ENCODE peak calls at places on chromosome 2, in five cellular contexts. P, J, W, I and S are unnamed samples.

GRCh38 chr2:170716851-170717598 is 1.9 kb downstream of the SP5 start:
- DNase-seq in I (peak), W (no peak), P (no peak), J (peak), S (no peak)

GRCh38 chr2:60148717-60149116 is 404.7 kb downstream of the BCL11A start:
- DNase-seq in I (no peak), J (no peak), P (no peak), W (no peak), S (no peak)

GRCh38 chr2:231287696-231288095 is 89.3 kb downstream of the ARMC9 start:
- DNase-seq in I (no peak), W (no peak), P (no peak), J (peak), S (no peak)

GRCh38 chr2:8389373-8390108 is 292.3 kb upstream of the ID2 start:
- DNase-seq in I (no peak), J (no peak), W (no peak), P (no peak), S (no peak)

GRCh38 chr2:140882671-140883620 is 1247.9 kb downstream of the LRP1B start:
- DNase-seq in W (no peak), P (no peak), I (no peak), J (no peak), S (no peak)

GRCh38 chr2:180222642-180223041 is 215.5 kb upstream of the CWC22 start:
- DNase-seq in J (peak), W (no peak), I (no peak), P (peak), S (peak)

GRCh38 chr2:128373346-128374000 is 54.8 kb upstream of the HS6ST1 start:
- DNase-seq in I (peak), P (no peak), J (no peak), W (no peak), S (no peak)

GRCh38 chr2:172102858-172103359 is at the start of gene DLX2:
- DNase-seq in P (peak), I (peak), J (peak), W (peak), S (peak)

GRCh38 chr2:202039278-202040100 is 5.8 kb downstream of the FZD7 start:
- DNase-seq in W (no peak), I (no peak), P (no peak), J (no peak), S (no peak)

GRCh38 chr2:11314482-11314881 is 30.0 kb downstream of the ROCK2 start:
- DNase-seq in I (no peak), J (no peak), P (no peak), W (no peak), S (no peak)

GRCh38 chr2:80302465-80303005 is 2.0 kb downstream of the LRRTM1 start:
- DNase-seq in W (no peak), J (no peak), I (no peak), P (no peak), S (no peak)

GRCh38 chr2:173647681-173648350 is 293.1 kb downstream of the CDCA7 start:
- DNase-seq in J (no peak), W (no peak), I (no peak), P (no peak), S (no peak)

GRCh38 chr2:96859338-96859649 is 1.5 kb upstream of the ANKRD39 start:
- DNase-seq in P (peak), J (no peak), I (peak), W (no peak), S (no peak)

GRCh38 chr2:70381821-70382220 is 80.0 kb upstream of the FAM136A start:
- DNase-seq in I (no peak), J (peak), P (no peak), W (no peak), S (no peak)

GRCh38 chr2:192203876-192204275 is 9.1 kb upstream of the TMEFF2 start:
- DNase-seq in W (no peak), J (no peak), P (no peak), I (no peak), S (no peak)